ENCODE peak calls at places on chromosomes 4 and X, in nine cellular contexts. O is neural progenitor cell, V is mucosa of descending colon, E is astrocyte of the spinal cord, W is tibial artery, S is GM13977, R is MCF 10A, L is ovary, D is esophagus squamous epithelium. G is an unnamed sample.

GRCh38 chr4:17189322-17189721 is 290.9 kb upstream of the LDB2 start:
- DNase-seq in L (no peak), S (no peak), R (no peak), W (no peak), E (peak), O (no peak), D (no peak), V (no peak), G (no peak)

GRCh38 chr4:137267024-137267423 is 265.3 kb downstream of the PCDH18 start:
- DNase-seq in L (no peak), E (peak), S (no peak), D (no peak), O (no peak), V (no peak), W (no peak), R (peak), G (no peak)

GRCh38 chrX:39619182-39620009 is 478.4 kb downstream of the BCOR start:
- DNase-seq in E (no peak), S (no peak), O (no peak), L (no peak), D (no peak), W (no peak), V (no peak), R (peak), G (no peak)

GRCh38 chrX:6024204-6024603 is 204.5 kb downstream of the NLGN4X start:
- DNase-seq in L (no peak), R (no peak), D (no peak), W (no peak), S (no peak), O (no peak), V (no peak), E (peak), G (no peak)

GRCh38 chr4:144280688-144281087 is 140.2 kb upstream of the GYPA start:
- DNase-seq in E (no peak), L (no peak), R (no peak), S (no peak), D (no peak), O (no peak), W (no peak), V (no peak), G (no peak)

GRCh38 chr4:158496030-158496741 is 25.5 kb upstream of the RXFP1 start:
- DNase-seq in D (no peak), O (peak), E (no peak), W (no peak), R (peak), V (peak), L (no peak), S (peak), G (peak)

GRCh38 chr4:48779095-48779997 is 733 bp downstream of the FRYL start:
- DNase-seq in S (peak), D (peak), V (peak), W (peak), E (peak), L (peak), O (peak), R (peak), G (no peak)

GRCh38 chr4:76688737-76689078 is 209.2 kb downstream of the SOWAHB start:
- DNase-seq in E (peak), O (peak), W (no peak), V (no peak), S (no peak), D (no peak), L (no peak), R (no peak), G (no peak)

GRCh38 chr4:84971319-84971932 is 4.9 kb upstream of the WDFY3 start:
- DNase-seq in L (no peak), D (no peak), O (peak), V (no peak), S (peak), E (peak), W (no peak), R (peak), G (no peak)

GRCh38 chrX:53045002-53045401 is 3.6 kb upstream of the GPR173 start:
- DNase-seq in W (no peak), D (no peak), E (no peak), R (no peak), S (no peak), O (no peak), L (no peak), V (no peak), G (no peak)

GRCh38 chr4:56698329-56698728 is 17.2 kb upstream of the HOPX start:
- DNase-seq in E (peak), V (no peak), O (no peak), L (no peak), S (no peak), D (no peak), W (no peak), R (no peak), G (no peak)

GRCh38 chrX:148380614-148381561 is 119.5 kb upstream of the AFF2 start:
- DNase-seq in V (no peak), L (no peak), O (no peak), E (no peak), D (no peak), R (peak), W (no peak), S (peak), G (no peak)

GRCh38 chrX:49174723-49175122 is 3.0 kb downstream of the PLP2 start:
- DNase-seq in E (no peak), O (no peak), R (peak), V (no peak), W (no peak), L (no peak), S (no peak), D (no peak), G (no peak)

GRCh38 chr4:99723555-99724450 is 66.2 kb upstream of the C4orf54 start:
- DNase-seq in V (peak), S (no peak), W (peak), O (no peak), L (peak), D (no peak), E (peak), R (peak), G (no peak)

GRCh38 chrX:105219454-105220401 is 766 bp downstream of the TEX13A start:
- DNase-seq in L (no peak), E (no peak), W (no peak), O (no peak), V (no peak), S (no peak), R (no peak), D (no peak), G (no peak)

GRCh38 chrX:133559909-133560308 is 144.6 kb upstream of the GPC4 start:
- DNase-seq in V (no peak), L (no peak), E (no peak), W (no peak), D (no peak), S (no peak), O (no peak), R (no peak), G (no peak)

GRCh38 chr4:179989975-179990374 is 2253.2 kb upstream of the TENM3 start:
- DNase-seq in L (no peak), R (no peak), O (no peak), W (no peak), S (peak), E (no peak), D (no peak), V (no peak), G (no peak)

GRCh38 chr4:173025131-173025530 is 143.5 kb upstream of the GALNT7 start:
- DNase-seq in V (no peak), D (no peak), W (no peak), R (peak), O (peak), L (peak), S (peak), E (peak), G (no peak)

GRCh38 chr4:14059006-14059405 is 431.5 kb upstream of the BOD1L1 start:
- DNase-seq in L (no peak), W (no peak), R (no peak), V (no peak), E (no peak), S (no peak), O (no peak), D (no peak), G (no peak)

GRCh38 chr4:78517050-78517652 is 34.4 kb upstream of the ANXA3 start:
- DNase-seq in E (peak), O (peak), W (no peak), R (peak), V (no peak), S (no peak), L (no peak), D (no peak), G (no peak)

GRCh38 chr4:154618708-154619315 is 6.4 kb upstream of the FGG start:
- DNase-seq in O (peak), V (peak), E (peak), D (no peak), L (peak), R (peak), W (no peak), S (peak), G (peak)

GRCh38 chr4:1799364-1799996 is 6.4 kb downstream of the FGFR3 start:
- DNase-seq in L (no peak), V (peak), S (no peak), W (no peak), E (no peak), O (no peak), R (no peak), D (no peak), G (no peak)

GRCh38 chr4:152161676-152162330 is 374.1 kb downstream of the FBXW7 start:
- DNase-seq in W (no peak), O (no peak), L (no peak), D (no peak), V (no peak), E (no peak), S (no peak), R (peak), G (no peak)

GRCh38 chr4:127631420-127631819 is 1.3 kb upstream of the INTU start:
- DNase-seq in E (peak), S (no peak), D (no peak), L (no peak), W (no peak), R (peak), O (no peak), V (no peak), G (no peak)

GRCh38 chrX:113330416-113330815 is 489.8 kb upstream of the AMOT start:
- DNase-seq in W (no peak), R (no peak), D (no peak), L (no peak), S (no peak), E (no peak), V (no peak), O (no peak), G (no peak)

GRCh38 chr4:69098470-69098869 is 2.2 kb downstream of the UGT2B7 start:
- DNase-seq in V (no peak), O (no peak), E (no peak), D (no peak), S (no peak), R (peak), W (no peak), L (no peak), G (no peak)

GRCh38 chrX:9373789-9374188 is 91.1 kb upstream of the TBL1X start:
- DNase-seq in R (no peak), W (no peak), O (no peak), L (no peak), E (no peak), D (no peak), S (no peak), V (no peak), G (no peak)

GRCh38 chr4:8185280-8185679 is 13.8 kb upstream of the SH3TC1 start:
- DNase-seq in W (no peak), O (no peak), R (peak), V (no peak), S (no peak), D (no peak), L (no peak), E (peak), G (no peak)

GRCh38 chr4:47195706-47196105 is 164.3 kb downstream of the GABRB1 start:
- DNase-seq in D (no peak), V (no peak), W (no peak), L (no peak), S (no peak), E (no peak), O (no peak), R (no peak), G (no peak)

GRCh38 chr4:4422856-4423485 is 36.1 kb downstream of the NSG1 start:
- DNase-seq in V (no peak), O (no peak), L (no peak), R (no peak), S (no peak), E (no peak), D (no peak), W (no peak), G (no peak)

GRCh38 chr4:86831262-86832090 is 17.7 kb downstream of the SLC10A6 start:
- DNase-seq in L (peak), V (no peak), E (peak), O (no peak), S (no peak), W (no peak), D (no peak), R (peak), G (no peak)

GRCh38 chr4:576245-576821 is at the start of gene TMEM271:
- DNase-seq in S (no peak), E (no peak), O (peak), L (no peak), V (no peak), D (no peak), R (no peak), W (no peak), G (no peak)

GRCh38 chrX:22024577-22024976 is 7.5 kb upstream of the PHEX start:
- DNase-seq in O (no peak), W (no peak), D (no peak), S (no peak), L (no peak), R (no peak), E (no peak), V (no peak), G (no peak)

GRCh38 chr4:11543710-11544109 is 115.0 kb upstream of the HS3ST1 start:
- DNase-seq in V (no peak), L (no peak), D (no peak), O (no peak), E (peak), W (no peak), R (peak), S (no peak), G (no peak)

GRCh38 chrX:29560065-29560464 is 655.3 kb upstream of the MAGEB2 start:
- DNase-seq in W (no peak), R (no peak), L (no peak), O (no peak), S (no peak), V (no peak), D (no peak), E (no peak), G (no peak)

GRCh38 chrX:103343105-103343504 is 13.1 kb downstream of the TCEAL7 start:
- DNase-seq in D (no peak), S (peak), L (peak), V (no peak), O (peak), R (peak), E (peak), W (no peak), G (no peak)

GRCh38 chr4:11105715-11106114 is 323.0 kb downstream of the HS3ST1 start:
- DNase-seq in R (no peak), W (no peak), O (no peak), E (peak), S (no peak), D (no peak), L (no peak), V (no peak), G (no peak)

GRCh38 chr4:84965558-84966381 is 720 bp downstream of the WDFY3 start:
- DNase-seq in S (no peak), O (peak), D (no peak), E (peak), L (peak), R (peak), W (peak), V (peak), G (peak)

GRCh38 chr4:66331761-66332160 is 661.5 kb upstream of the EPHA5 start:
- DNase-seq in E (peak), S (no peak), O (no peak), R (no peak), L (no peak), D (no peak), V (no peak), W (no peak), G (no peak)

GRCh38 chr4:34850983-34851382 is 1393.3 kb downstream of the ARAP2 start:
- DNase-seq in L (no peak), E (peak), R (no peak), V (no peak), O (no peak), D (no peak), S (no peak), W (no peak), G (no peak)

DNA sequence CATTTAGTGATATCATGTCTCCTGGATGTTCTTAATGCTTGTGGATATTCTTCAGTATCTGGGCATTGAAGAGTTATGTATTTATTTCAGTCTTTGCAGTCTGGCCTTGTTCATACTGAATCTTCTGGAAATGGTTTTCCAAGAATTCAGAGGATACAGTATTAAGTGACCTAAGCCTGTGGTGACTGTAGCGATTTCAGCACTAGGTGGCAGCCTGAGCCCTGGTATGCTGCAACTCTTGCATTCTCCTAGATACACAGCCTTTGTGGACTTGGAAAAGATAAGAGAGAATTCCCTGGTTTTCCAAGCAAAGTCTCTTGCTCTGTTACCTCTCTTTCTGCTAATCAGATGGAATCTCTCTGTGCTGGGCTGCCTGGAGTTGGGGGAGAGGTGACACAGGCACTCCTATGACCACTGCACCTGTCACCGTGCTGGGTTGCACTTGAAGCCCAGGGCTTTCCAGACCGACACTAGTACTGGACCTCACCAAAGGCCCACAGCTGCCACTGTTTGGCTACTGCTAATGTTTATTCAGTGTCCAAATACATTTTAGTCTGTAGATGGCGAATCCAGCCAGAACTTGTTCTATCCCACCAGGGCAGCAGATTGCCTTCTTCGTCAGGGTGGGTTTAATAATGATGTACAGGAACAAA is 19.3 kb upstream of the SPIN2A start:
- DNase-seq in W (no peak), E (peak), D (no peak), O (peak), S (no peak), R (peak), L (no peak), V (peak), G (no peak)
- TF ChIP-seq CTCF in W (no peak), E (peak), D (peak), O (peak), S (peak), R (peak), L (no peak), V (no peak), G (no peak)

DNA sequence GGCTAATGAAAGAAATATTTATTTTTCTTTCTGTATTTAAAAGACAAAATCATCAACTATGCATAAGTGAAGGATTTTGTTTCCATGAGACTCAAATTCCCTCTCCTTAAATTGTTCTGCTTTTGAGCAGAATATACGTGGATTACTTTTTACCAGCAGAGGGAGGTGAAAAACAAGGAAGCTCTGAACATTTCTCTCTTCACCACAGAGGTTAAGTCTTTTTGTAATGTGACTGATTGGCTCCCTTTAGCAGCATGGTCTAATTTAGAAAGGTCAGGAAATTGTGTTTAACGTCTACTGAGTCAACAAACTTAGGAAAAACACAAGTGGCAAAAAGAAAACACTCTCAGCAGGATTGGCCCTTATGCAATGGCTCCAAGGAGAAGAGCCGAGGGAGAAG is 55.1 kb upstream of the F9 start:
- DNase-seq in L (no peak), E (no peak), S (no peak), W (no peak), V (no peak), D (no peak), R (no peak), O (no peak), G (no peak)
- TF ChIP-seq CTCF in L (no peak), E (no peak), S (no peak), W (no peak), V (no peak), D (no peak), R (no peak), O (peak), G (no peak)

DNA sequence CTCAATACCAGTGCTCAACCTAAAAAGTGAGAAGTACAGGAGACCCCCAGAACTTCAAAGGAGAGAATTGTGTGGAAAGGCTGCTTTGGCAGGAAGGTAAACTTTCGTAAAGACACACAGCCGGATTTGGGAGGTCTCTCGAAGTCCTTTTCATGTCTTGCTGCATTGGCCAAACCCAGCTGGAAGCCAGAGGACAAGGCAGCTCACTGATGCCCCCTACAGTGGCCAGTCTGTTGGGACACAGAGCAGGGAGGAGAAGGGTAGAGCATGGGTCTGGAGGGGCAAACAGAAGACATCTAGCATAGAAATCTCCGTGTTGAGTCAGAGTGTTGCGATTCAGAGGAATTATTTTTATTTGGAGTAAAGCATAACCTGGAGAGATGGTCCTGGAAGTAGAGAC is 198.9 kb downstream of the ANK2 start:
- DNase-seq in L (peak), V (no peak), E (no peak), W (no peak), R (no peak), O (peak), S (no peak), D (no peak), G (no peak)
- TF ChIP-seq CTCF in L (no peak), V (no peak), E (no peak), W (no peak), R (no peak), O (peak), S (no peak), D (no peak), G (no peak)

DNA sequence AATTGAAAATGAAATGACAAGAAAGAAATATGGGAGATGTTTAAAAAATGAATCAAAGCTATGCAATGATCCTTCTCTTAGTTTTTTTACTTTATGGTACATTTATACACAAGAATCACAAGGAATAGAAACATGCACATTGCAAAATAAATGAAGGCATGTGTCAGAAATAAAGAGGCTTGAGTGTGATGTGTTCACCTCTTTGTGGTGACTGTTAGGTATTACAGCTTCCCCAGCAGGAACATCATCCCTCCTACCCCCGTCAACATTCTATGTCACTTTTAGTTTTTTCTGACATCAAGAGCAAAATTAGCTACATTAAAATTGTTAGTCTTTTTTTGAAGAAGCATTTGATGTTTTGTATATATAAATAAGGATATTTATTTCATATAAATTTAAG is 214.8 kb downstream of the SLC4A4 start:
- DNase-seq in D (no peak), O (peak), S (no peak), V (no peak), E (peak), R (peak), W (no peak), L (no peak), G (no peak)
- TF ChIP-seq CTCF in D (peak), O (peak), S (peak), V (no peak), E (peak), R (peak), W (peak), L (no peak), G (no peak)